ENCODE peak calls at places on chromosomes 11 and 22, in eight cellular contexts. C is AG04450; O is activated T-helper 1 cell treated with Interleukin-2 at 50 U/mL for 16 hours; L is effector CD4-positive, alpha-beta T cell; X is HT1080; T is T-helper 2 cell; I is CD4-positive, alpha-beta T cell; M is CD4-positive, alpha-beta memory T cell. V is an unnamed sample.

GRCh38 chr11:134755535-134755934 is 343.5 kb upstream of the B3GAT1 start:
- DNase-seq in C (no peak), O (no peak), L (no peak), X (no peak), T (no peak), I (no peak), M (no peak), V (no peak)

GRCh38 chr22:32991353-32992115 is 66.6 kb downstream of the SYN3 start:
- DNase-seq in C (no peak), O (no peak), L (no peak), X (no peak), T (no peak), I (no peak), M (no peak), V (no peak)

GRCh38 chr11:58316142-58316541 is 42.7 kb downstream of the OR5B17 start:
- DNase-seq in C (no peak), O (no peak), L (no peak), X (peak), T (no peak), I (no peak), M (no peak), V (no peak)

GRCh38 chr11:9574806-9575530 is 1.5 kb downstream of the WEE1 start:
- DNase-seq in C (peak), O (peak), L (no peak), X (peak), T (peak), I (no peak), M (peak), V (no peak)

GRCh38 chr22:45188779-45189178 is 25.1 kb downstream of the NUP50 start:
- DNase-seq in C (no peak), O (no peak), L (no peak), X (no peak), T (no peak), I (no peak), M (no peak), V (no peak)

GRCh38 chr22:36197601-36198146 is 3.9 kb downstream of the APOL4 start:
- DNase-seq in C (no peak), O (no peak), L (no peak), X (peak), T (peak), I (no peak), M (no peak), V (no peak)

GRCh38 chr11:122679441-122679840 is 23.9 kb downstream of the UBASH3B start:
- DNase-seq in C (no peak), O (no peak), L (no peak), X (no peak), T (no peak), I (no peak), M (no peak), V (no peak)

GRCh38 chr11:95243658-95244057 is 12.7 kb upstream of the SESN3 start:
- DNase-seq in C (no peak), O (no peak), L (no peak), X (no peak), T (no peak), I (no peak), M (no peak), V (no peak)

GRCh38 chr11:95148421-95148820 is 58.8 kb downstream of the ENDOD1 start:
- DNase-seq in C (no peak), O (no peak), L (no peak), X (no peak), T (no peak), I (no peak), M (no peak), V (no peak)

GRCh38 chr22:29194269-29194668 is 11.4 kb upstream of the EMID1 start:
- DNase-seq in C (no peak), O (no peak), L (no peak), X (no peak), T (no peak), I (no peak), M (no peak), V (no peak)

GRCh38 chr11:116543099-116543498 is 229.7 kb downstream of the BUD13 start:
- DNase-seq in C (no peak), O (no peak), L (no peak), X (no peak), T (no peak), I (no peak), M (no peak), V (no peak)

GRCh38 chr11:123822022-123822421 is 15.9 kb upstream of the OR6M1 start:
- DNase-seq in C (no peak), O (no peak), L (no peak), X (no peak), T (peak), I (no peak), M (peak), V (no peak)

GRCh38 chr11:95443386-95443785 is 212.4 kb upstream of the SESN3 start:
- DNase-seq in C (no peak), O (no peak), L (no peak), X (no peak), T (peak), I (peak), M (peak), V (no peak)

GRCh38 chr11:61132646-61133045 is 28.6 kb downstream of the VPS37C start:
- DNase-seq in C (no peak), O (no peak), L (no peak), X (no peak), T (no peak), I (no peak), M (no peak), V (no peak)

GRCh38 chr11:121499405-121499804 is 46.6 kb upstream of the SORL1-AS1 start:
- DNase-seq in C (no peak), O (no peak), L (no peak), X (no peak), T (no peak), I (no peak), M (no peak), V (no peak)

GRCh38 chr11:93525601-93526000 is 17.6 kb downstream of the SMCO4 start:
- DNase-seq in C (no peak), O (no peak), L (no peak), X (peak), T (peak), I (no peak), M (no peak), V (no peak)

GRCh38 chr22:28034760-28035401 is 115.8 kb upstream of the PITPNB start:
- DNase-seq in C (no peak), O (no peak), L (no peak), X (peak), T (no peak), I (peak), M (no peak), V (no peak)

GRCh38 chr11:116262370-116262769 is 510.4 kb downstream of the BUD13 start:
- DNase-seq in C (no peak), O (no peak), L (no peak), X (no peak), T (no peak), I (no peak), M (no peak), V (no peak)

GRCh38 chr11:103295704-103296103 is 186.5 kb downstream of the DYNC2H1 start:
- DNase-seq in C (no peak), O (no peak), L (no peak), X (no peak), T (no peak), I (no peak), M (no peak), V (no peak)